ENCODE peak calls at places on chromosomes 2 and 18, in four cellular contexts. F, E, G and A are unnamed samples.

GRCh38 chr2:184322615-184323014 is 275.7 kb upstream of the ZNF804A start:
- DNase-seq in F (no peak), G (no peak), E (no peak), A (no peak)

GRCh38 chr2:30693821-30694281 is 113.4 kb downstream of the CAPN13 start:
- DNase-seq in F (no peak), E (no peak), G (no peak), A (no peak)

GRCh38 chr18:69216390-69216789 is 184.3 kb upstream of the DOK6 start:
- DNase-seq in G (no peak), E (no peak), F (no peak), A (no peak)

GRCh38 chr18:11398625-11399024 is 210.8 kb upstream of the SLC35G4 start:
- DNase-seq in G (no peak), F (peak; percentile 1), E (no peak), A (no peak)

GRCh38 chr18:32674491-32674890 is 98.3 kb downstream of the KLHL14 start:
- DNase-seq in F (no peak), E (no peak), G (no peak), A (no peak)

GRCh38 chr18:67776929-67777328 is 260.4 kb upstream of the DSEL start:
- DNase-seq in G (peak; percentile 23), E (no peak), F (peak; percentile 30), A (no peak)

GRCh38 chr2:232537499-232537898 is 2.0 kb upstream of the CHRNG start:
- DNase-seq in G (no peak), E (no peak), F (no peak), A (no peak)

GRCh38 chr18:51537487-51537886 is 340.0 kb upstream of the MEX3C start:
- DNase-seq in G (no peak), F (no peak), E (no peak), A (peak; percentile 43)

GRCh38 chr2:41722668-41723369 is 325.0 kb upstream of the PKDCC start:
- DNase-seq in G (peak; percentile 39), E (no peak), F (peak; percentile 52), A (no peak)

GRCh38 chr2:74514368-74515270 is at the start of gene TLX2:
- DNase-seq in E (no peak), F (no peak), G (peak; percentile 38), A (no peak)

GRCh38 chr2:170394988-170395387 is 217.0 kb downstream of the MYO3B start:
- DNase-seq in F (no peak), G (no peak), E (no peak), A (no peak)

GRCh38 chr2:67945976-67946375 is 116.8 kb downstream of the C1D start:
- DNase-seq in G (peak; percentile 13), E (no peak), F (no peak), A (no peak)

GRCh38 chr2:64958556-64958955 is 30.6 kb upstream of the SLC1A4 start:
- DNase-seq in E (no peak), F (no peak), G (no peak), A (no peak)

GRCh38 chr2:9980520-9980919 is 29.0 kb downstream of the GRHL1 start:
- DNase-seq in G (peak; percentile 66), F (no peak), E (no peak), A (no peak)

GRCh38 chr2:45578056-45578843 is 32.8 kb downstream of the SRBD1 start:
- DNase-seq in E (peak; percentile 16), F (peak; percentile 59), G (peak; percentile 51), A (peak; percentile 8)

GRCh38 chr2:18614042-18614441 is 24.7 kb upstream of the NT5C1B start:
- DNase-seq in F (peak; percentile 65), E (no peak), G (peak; percentile 17), A (peak; percentile 16)

GRCh38 chr2:14016289-14016955 is 616.1 kb upstream of the LRATD1 start:
- DNase-seq in F (no peak), G (no peak), E (no peak), A (no peak)

GRCh38 chr2:236894791-236895190 is 190.9 kb upstream of the COPS8 start:
- DNase-seq in F (no peak), E (no peak), G (no peak), A (no peak)

GRCh38 chr2:1784087-1784486 is 39.8 kb upstream of the PXDN start:
- DNase-seq in F (peak; percentile 7), G (no peak), E (no peak), A (no peak)

GRCh38 chr2:181858600-181858999 is 32.9 kb upstream of the ITPRID2 start:
- DNase-seq in G (no peak), F (no peak), E (no peak), A (no peak)

GRCh38 chr18:2872095-2872494 is 25.3 kb downstream of the EMILIN2 start:
- DNase-seq in G (no peak), E (no peak), F (no peak), A (no peak)

GRCh38 chr2:26068602-26069298 is 34.9 kb downstream of the RAB10 start:
- DNase-seq in F (peak; percentile 91), G (peak; percentile 85), E (peak; percentile 55), A (peak; percentile 86)

GRCh38 chr2:173520918-173521317 is 166.2 kb downstream of the CDCA7 start:
- DNase-seq in G (no peak), F (no peak), E (no peak), A (no peak)

GRCh38 chr2:126881591-126881990 is 17.1 kb upstream of the TEX51 start:
- DNase-seq in F (no peak), E (no peak), G (no peak), A (no peak)

GRCh38 chr2:65429799-65430514 is 2.4 kb downstream of the SPRED2 start:
- DNase-seq in E (no peak), F (no peak), G (no peak), A (no peak)